ENCODE peak calls at places on chromosome 17, in nine cellular contexts. One of them, this sample, is unnamed.
A peak's percentile ranks its signal among the peaks of the same experiment; 100 is the strongest.

GRCh38 chr17:62780951-62781350 is 27.2 kb downstream of the MARCHF10 start:
- DNase-seq in HepG2: no peak
- DNase-seq in breast epithelium: no peak
- DNase-seq in cardiac muscle cell: peak; percentile 25
- DNase-seq in kidney epithelial cell: no peak
- DNase-seq in Panc1: no peak
- DNase-seq in esophagus squamous epithelium: no peak
- DNase-seq in K562: no peak
- DNase-seq in IMR-90: peak; percentile 68
- DNase-seq in this sample: no peak

GRCh38 chr17:4557626-4558310 is 2.6 kb upstream of the MYBBP1A start:
- DNase-seq in cardiac muscle cell: no peak
- DNase-seq in esophagus squamous epithelium: no peak
- DNase-seq in HepG2: no peak
- DNase-seq in IMR-90: no peak
- DNase-seq in breast epithelium: no peak
- DNase-seq in kidney epithelial cell: no peak
- DNase-seq in Panc1: no peak
- DNase-seq in K562: no peak
- DNase-seq in this sample: no peak

GRCh38 chr17:10754109-10754508 is 24.3 kb upstream of the TMEM220 start:
- DNase-seq in esophagus squamous epithelium: no peak
- DNase-seq in breast epithelium: no peak
- DNase-seq in kidney epithelial cell: no peak
- DNase-seq in HepG2: peak; percentile 39
- DNase-seq in Panc1: no peak
- DNase-seq in cardiac muscle cell: peak; percentile 31
- DNase-seq in IMR-90: peak; percentile 11
- DNase-seq in K562: peak; percentile 16
- DNase-seq in this sample: peak; percentile 24

GRCh38 chr17:29042679-29043538 is at the start of gene PIPOX:
- DNase-seq in HepG2: peak; percentile 90
- DNase-seq in Panc1: no peak
- DNase-seq in K562: peak; percentile 38
- DNase-seq in cardiac muscle cell: peak; percentile 81
- DNase-seq in IMR-90: peak; percentile 15
- DNase-seq in breast epithelium: no peak
- DNase-seq in kidney epithelial cell: no peak
- DNase-seq in esophagus squamous epithelium: no peak
- DNase-seq in this sample: no peak

GRCh38 chr17:1005361-1005946 is 8.5 kb downstream of the TIMM22 start:
- DNase-seq in IMR-90: peak; percentile 54
- DNase-seq in kidney epithelial cell: no peak
- DNase-seq in HepG2: no peak
- DNase-seq in cardiac muscle cell: peak; percentile 80
- DNase-seq in Panc1: no peak
- DNase-seq in esophagus squamous epithelium: no peak
- DNase-seq in breast epithelium: peak; percentile 58
- DNase-seq in K562: no peak
- DNase-seq in this sample: peak; percentile 53

GRCh38 chr17:58390884-58391283 is 26.4 kb downstream of the RNF43 start:
- DNase-seq in K562: no peak
- DNase-seq in Panc1: no peak
- DNase-seq in kidney epithelial cell: no peak
- DNase-seq in cardiac muscle cell: no peak
- DNase-seq in HepG2: no peak
- DNase-seq in breast epithelium: no peak
- DNase-seq in IMR-90: no peak
- DNase-seq in esophagus squamous epithelium: no peak
- DNase-seq in this sample: no peak

GRCh38 chr17:78330570-78331224 is 29.2 kb downstream of the SOCS3 start:
- DNase-seq in esophagus squamous epithelium: no peak
- DNase-seq in IMR-90: no peak
- DNase-seq in kidney epithelial cell: no peak
- DNase-seq in cardiac muscle cell: no peak
- DNase-seq in Panc1: no peak
- DNase-seq in breast epithelium: no peak
- DNase-seq in HepG2: no peak
- DNase-seq in K562: no peak
- DNase-seq in this sample: peak; percentile 54

GRCh38 chr17:57499648-57500049 is 243.3 kb downstream of the MSI2 start:
- DNase-seq in esophagus squamous epithelium: no peak
- DNase-seq in K562: peak; percentile 31
- DNase-seq in cardiac muscle cell: no peak
- DNase-seq in Panc1: no peak
- DNase-seq in kidney epithelial cell: no peak
- DNase-seq in HepG2: peak; percentile 15
- DNase-seq in breast epithelium: no peak
- DNase-seq in IMR-90: no peak
- DNase-seq in this sample: no peak

GRCh38 chr17:16215002-16215272 is 397 bp downstream of the NCOR1 start:
- DNase-seq in K562: peak; percentile 39
- DNase-seq in cardiac muscle cell: peak; percentile 40
- DNase-seq in breast epithelium: no peak
- DNase-seq in kidney epithelial cell: no peak
- DNase-seq in esophagus squamous epithelium: no peak
- DNase-seq in Panc1: no peak
- DNase-seq in HepG2: peak; percentile 31
- DNase-seq in IMR-90: no peak
- DNase-seq in this sample: peak; percentile 75

GRCh38 chr17:64358261-64358788 is 32.3 kb downstream of the PECAM1 start:
- DNase-seq in Panc1: no peak
- DNase-seq in cardiac muscle cell: no peak
- DNase-seq in HepG2: no peak
- DNase-seq in IMR-90: no peak
- DNase-seq in esophagus squamous epithelium: no peak
- DNase-seq in K562: no peak
- DNase-seq in kidney epithelial cell: no peak
- DNase-seq in breast epithelium: no peak
- DNase-seq in this sample: no peak

GRCh38 chr17:37299257-37299985 is 76.4 kb upstream of the C17orf78 start:
- DNase-seq in Panc1: no peak
- DNase-seq in esophagus squamous epithelium: no peak
- DNase-seq in cardiac muscle cell: peak; percentile 35
- DNase-seq in HepG2: no peak
- DNase-seq in IMR-90: no peak
- DNase-seq in kidney epithelial cell: no peak
- DNase-seq in breast epithelium: no peak
- DNase-seq in K562: no peak
- DNase-seq in this sample: no peak

GRCh38 chr17:81371910-81372760 is 23.1 kb upstream of the BAHCC1 start:
- DNase-seq in K562: peak; percentile 59
- DNase-seq in HepG2: no peak
- DNase-seq in IMR-90: peak; percentile 48
- DNase-seq in Panc1: no peak
- DNase-seq in kidney epithelial cell: no peak
- DNase-seq in breast epithelium: no peak
- DNase-seq in cardiac muscle cell: peak; percentile 62
- DNase-seq in esophagus squamous epithelium: no peak
- DNase-seq in this sample: peak; percentile 76

GRCh38 chr17:17422641-17423040 is 54.2 kb upstream of the MED9 start:
- DNase-seq in Panc1: no peak
- DNase-seq in breast epithelium: no peak
- DNase-seq in kidney epithelial cell: no peak
- DNase-seq in K562: no peak
- DNase-seq in esophagus squamous epithelium: no peak
- DNase-seq in IMR-90: no peak
- DNase-seq in HepG2: no peak
- DNase-seq in cardiac muscle cell: no peak
- DNase-seq in this sample: no peak

GRCh38 chr17:82593590-82594087 is 54.6 kb downstream of the WDR45B start:
- DNase-seq in K562: no peak
- DNase-seq in Panc1: no peak
- DNase-seq in esophagus squamous epithelium: no peak
- DNase-seq in cardiac muscle cell: peak; percentile 14
- DNase-seq in kidney epithelial cell: no peak
- DNase-seq in IMR-90: no peak
- DNase-seq in HepG2: no peak
- DNase-seq in breast epithelium: no peak
- DNase-seq in this sample: no peak
- H3K4me3 ChIP-seq in K562: no peak overlapping the region
- H3K4me3 ChIP-seq in Panc1: peak overlapping the region; percentile 38
- H3K4me3 ChIP-seq in esophagus squamous epithelium: peak overlapping the region; percentile 74
- H3K4me3 ChIP-seq in cardiac muscle cell: no peak overlapping the region
- H3K4me3 ChIP-seq in kidney epithelial cell: peak overlapping the region; percentile 50
- H3K4me3 ChIP-seq in IMR-90: peak overlapping the region; percentile 51
- H3K4me3 ChIP-seq in HepG2: peak overlapping the region; percentile 70
- H3K4me3 ChIP-seq in breast epithelium: peak overlapping the region; percentile 68
- H3K4me3 ChIP-seq in this sample: peak overlapping the region; percentile 69

GRCh38 chr17:48997827-48998556 is 807 bp downstream of the IGF2BP1 start:
- DNase-seq in breast epithelium: no peak
- DNase-seq in cardiac muscle cell: no peak
- DNase-seq in Panc1: no peak
- DNase-seq in HepG2: no peak
- DNase-seq in K562: peak; percentile 70
- DNase-seq in esophagus squamous epithelium: no peak
- DNase-seq in IMR-90: no peak
- DNase-seq in kidney epithelial cell: no peak
- DNase-seq in this sample: no peak

GRCh38 chr17:48997103-48997826 is at the start of gene IGF2BP1:
- DNase-seq in kidney epithelial cell: no peak
- DNase-seq in Panc1: no peak
- DNase-seq in K562: no peak
- DNase-seq in cardiac muscle cell: peak; percentile 81
- DNase-seq in IMR-90: peak; percentile 78
- DNase-seq in breast epithelium: no peak
- DNase-seq in esophagus squamous epithelium: no peak
- DNase-seq in HepG2: peak; percentile 81
- DNase-seq in this sample: no peak

GRCh38 chr17:48996696-48997102 is 486 bp upstream of the IGF2BP1 start:
- DNase-seq in breast epithelium: no peak
- DNase-seq in cardiac muscle cell: no peak
- DNase-seq in IMR-90: no peak
- DNase-seq in Panc1: no peak
- DNase-seq in HepG2: no peak
- DNase-seq in kidney epithelial cell: no peak
- DNase-seq in K562: peak; percentile 91
- DNase-seq in esophagus squamous epithelium: no peak
- DNase-seq in this sample: no peak

GRCh38 chr17:49000943-49001342 is 3.8 kb downstream of the IGF2BP1 start:
- DNase-seq in K562: no peak
- DNase-seq in esophagus squamous epithelium: no peak
- DNase-seq in kidney epithelial cell: no peak
- DNase-seq in HepG2: no peak
- DNase-seq in breast epithelium: no peak
- DNase-seq in IMR-90: peak; percentile 81
- DNase-seq in cardiac muscle cell: no peak
- DNase-seq in Panc1: no peak
- DNase-seq in this sample: no peak

GRCh38 chr17:48998557-48999440 is 1.6 kb downstream of the IGF2BP1 start:
- DNase-seq in cardiac muscle cell: peak; percentile 67
- DNase-seq in K562: peak; percentile 70
- DNase-seq in Panc1: no peak
- DNase-seq in IMR-90: peak; percentile 59
- DNase-seq in breast epithelium: no peak
- DNase-seq in HepG2: peak; percentile 63
- DNase-seq in kidney epithelial cell: no peak
- DNase-seq in esophagus squamous epithelium: no peak
- DNase-seq in this sample: no peak
- H3K27me3 ChIP-seq in cardiac muscle cell: no peaks in the 10 kb centered on the region
- H3K27me3 ChIP-seq in K562: no peaks in the 10 kb centered on the region
- H3K27me3 ChIP-seq in Panc1: no peaks in the 10 kb centered on the region
- H3K27me3 ChIP-seq in IMR-90: peaks cover 18% of the 10 kb centered on the region
- H3K27me3 ChIP-seq in breast epithelium: peaks cover 16% of the 10 kb centered on the region
- H3K27me3 ChIP-seq in HepG2: peaks cover 3% of the 10 kb centered on the region
- H3K27me3 ChIP-seq in kidney epithelial cell: peaks cover 46% of the 10 kb centered on the region
- H3K27me3 ChIP-seq in esophagus squamous epithelium: peaks cover 33% of the 10 kb centered on the region
- H3K27me3 ChIP-seq in this sample: peaks cover 40% of the 10 kb centered on the region

DNA sequence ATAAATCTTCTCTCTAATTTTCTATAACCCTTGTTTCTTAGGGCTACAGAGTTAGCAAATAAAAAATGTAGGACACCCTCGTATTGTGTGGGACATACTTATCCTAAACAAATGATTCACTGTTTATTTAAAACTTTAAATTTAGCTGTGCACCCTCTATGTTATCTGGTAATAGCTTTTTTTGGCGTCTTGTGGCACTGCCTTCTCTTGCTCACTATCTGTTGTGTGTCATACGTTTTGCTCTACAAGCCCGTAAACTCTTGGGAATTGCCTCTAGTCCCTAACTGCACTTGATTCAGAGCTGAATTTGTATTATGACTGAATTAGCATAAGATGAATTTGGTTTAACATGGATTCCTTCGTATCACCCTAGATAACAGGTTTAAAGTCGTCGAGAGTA is 144.3 kb upstream of the MYOCD start:
- DNase-seq in esophagus squamous epithelium: no peak
- DNase-seq in Panc1: no peak
- DNase-seq in HepG2: no peak
- DNase-seq in breast epithelium: no peak
- DNase-seq in kidney epithelial cell: no peak
- DNase-seq in cardiac muscle cell: no peak
- DNase-seq in K562: no peak
- DNase-seq in IMR-90: peak; percentile 68
- DNase-seq in this sample: no peak
- H3K4me3 ChIP-seq in esophagus squamous epithelium: no peak overlapping the region
- H3K4me3 ChIP-seq in Panc1: no peak overlapping the region
- H3K4me3 ChIP-seq in HepG2: no peak overlapping the region
- H3K4me3 ChIP-seq in breast epithelium: no peak overlapping the region
- H3K4me3 ChIP-seq in kidney epithelial cell: no peak overlapping the region
- H3K4me3 ChIP-seq in cardiac muscle cell: no peak overlapping the region
- H3K4me3 ChIP-seq in K562: no peak overlapping the region
- H3K4me3 ChIP-seq in IMR-90: no peak overlapping the region
- H3K4me3 ChIP-seq in this sample: no peak overlapping the region

GRCh38 chr17:39604911-39605491 is 2.7 kb downstream of the NEUROD2 start:
- DNase-seq in esophagus squamous epithelium: no peak
- DNase-seq in breast epithelium: no peak
- DNase-seq in K562: no peak
- DNase-seq in kidney epithelial cell: no peak
- DNase-seq in Panc1: no peak
- DNase-seq in HepG2: no peak
- DNase-seq in cardiac muscle cell: no peak
- DNase-seq in IMR-90: no peak
- DNase-seq in this sample: no peak
- H3K27me3 ChIP-seq in esophagus squamous epithelium: peaks cover 42% of the 10 kb centered on the region
- H3K27me3 ChIP-seq in breast epithelium: peaks cover 16% of the 10 kb centered on the region
- H3K27me3 ChIP-seq in K562: peaks cover 47% of the 10 kb centered on the region
- H3K27me3 ChIP-seq in kidney epithelial cell: peaks cover 99% of the 10 kb centered on the region
- H3K27me3 ChIP-seq in Panc1: peaks cover 18% of the 10 kb centered on the region
- H3K27me3 ChIP-seq in HepG2: peaks cover 94% of the 10 kb centered on the region
- H3K27me3 ChIP-seq in cardiac muscle cell: peaks cover 100% of the 10 kb centered on the region
- H3K27me3 ChIP-seq in IMR-90: peaks cover 98% of the 10 kb centered on the region
- H3K27me3 ChIP-seq in this sample: peaks cover 98% of the 10 kb centered on the region

DNA sequence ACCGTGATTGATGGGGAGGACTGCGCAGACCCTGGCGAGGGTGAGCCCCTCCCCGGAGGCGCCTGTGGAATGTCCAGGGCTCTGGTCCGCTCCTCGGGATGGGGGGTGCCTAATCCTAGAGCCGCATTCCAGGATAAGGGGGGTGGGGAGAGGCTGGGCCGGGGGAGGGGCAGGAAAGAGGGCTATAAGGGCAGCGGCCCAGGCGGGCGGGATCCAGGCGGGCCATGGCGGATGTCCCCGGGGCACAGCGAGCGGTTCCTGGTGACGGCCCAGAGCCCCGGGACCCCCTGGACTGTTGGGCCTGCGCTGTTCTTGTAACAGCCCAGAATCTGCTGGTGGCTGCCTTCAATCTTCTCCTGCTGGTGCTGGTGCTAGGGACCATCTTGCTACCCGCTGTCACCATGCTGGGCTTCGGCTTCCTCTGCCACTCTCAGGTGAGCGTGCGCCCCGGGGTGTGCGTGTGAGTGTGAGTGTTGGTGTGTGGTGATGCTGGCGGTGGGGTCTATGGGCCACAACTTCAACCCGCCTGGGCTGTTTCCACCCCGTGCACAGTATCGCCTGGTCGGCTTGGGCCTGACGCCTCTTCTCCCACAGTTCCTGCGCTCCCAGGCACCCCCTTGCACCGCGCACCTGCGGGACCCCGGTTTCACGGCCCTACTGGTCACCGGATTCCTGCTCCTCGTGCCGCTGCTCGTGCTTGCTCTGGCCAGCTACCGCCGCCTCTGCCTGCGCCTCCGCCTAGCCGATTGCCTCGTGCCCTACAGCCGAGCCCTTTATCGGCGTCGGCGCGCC is at the start of gene TMEM88:
- DNase-seq in IMR-90: no peak
- DNase-seq in Panc1: no peak
- DNase-seq in esophagus squamous epithelium: no peak
- DNase-seq in cardiac muscle cell: peak; percentile 27
- DNase-seq in breast epithelium: no peak
- DNase-seq in HepG2: no peak
- DNase-seq in K562: no peak
- DNase-seq in kidney epithelial cell: no peak
- DNase-seq in this sample: no peak
- H3K4me3 ChIP-seq in IMR-90: no peak within 1 kb of the TSS
- H3K4me3 ChIP-seq in Panc1: peak within 1 kb of the TSS; percentile 79
- H3K4me3 ChIP-seq in esophagus squamous epithelium: peak within 1 kb of the TSS; percentile 81
- H3K4me3 ChIP-seq in cardiac muscle cell: peak within 1 kb of the TSS; percentile 58
- H3K4me3 ChIP-seq in breast epithelium: peak within 1 kb of the TSS; percentile 73
- H3K4me3 ChIP-seq in HepG2: peak within 1 kb of the TSS; percentile 83
- H3K4me3 ChIP-seq in K562: peak within 1 kb of the TSS; percentile 65
- H3K4me3 ChIP-seq in kidney epithelial cell: no peak within 1 kb of the TSS
- H3K4me3 ChIP-seq in this sample: peak within 1 kb of the TSS; percentile 86